ENCODE peak calls at places on chromosomes 13 and 19, in nine cellular contexts. One of them, this sample, is unnamed.

GRCh38 chr19:6226012-6226411 is 53.8 kb downstream of the MLLT1 start:
- DNase-seq in NB4: no peak
- DNase-seq in HCT116: no peak
- DNase-seq in heart left ventricle: no peak
- DNase-seq in lower leg skin: no peak
- DNase-seq in ovary: no peak
- DNase-seq in breast epithelium: no peak
- DNase-seq in Peyer's patch: no peak
- DNase-seq in transverse colon: no peak
- DNase-seq in this sample: no peak

GRCh38 chr13:46908511-46908910 is 11.7 kb upstream of the HTR2A start:
- DNase-seq in NB4: no peak
- DNase-seq in HCT116: no peak
- DNase-seq in heart left ventricle: no peak
- DNase-seq in lower leg skin: no peak
- DNase-seq in ovary: no peak
- DNase-seq in breast epithelium: peak; percentile 34
- DNase-seq in Peyer's patch: no peak
- DNase-seq in transverse colon: no peak
- DNase-seq in this sample: no peak

GRCh38 chr19:19595171-19595701 is 23.3 kb downstream of the PBX4 start:
- DNase-seq in NB4: peak; percentile 79
- DNase-seq in HCT116: no peak
- DNase-seq in heart left ventricle: no peak
- DNase-seq in lower leg skin: peak; percentile 47
- DNase-seq in ovary: no peak
- DNase-seq in breast epithelium: peak; percentile 31
- DNase-seq in Peyer's patch: peak; percentile 56
- DNase-seq in transverse colon: no peak
- DNase-seq in this sample: no peak

GRCh38 chr13:36344173-36344572 is 2.0 kb downstream of the SPART start:
- DNase-seq in NB4: peak; percentile 82
- DNase-seq in HCT116: no peak
- DNase-seq in heart left ventricle: no peak
- DNase-seq in lower leg skin: no peak
- DNase-seq in ovary: no peak
- DNase-seq in breast epithelium: no peak
- DNase-seq in Peyer's patch: no peak
- DNase-seq in transverse colon: peak; percentile 10
- DNase-seq in this sample: no peak

GRCh38 chr19:53577968-53578367 is 40.0 kb downstream of the ZNF331 start:
- DNase-seq in NB4: no peak
- DNase-seq in HCT116: no peak
- DNase-seq in heart left ventricle: no peak
- DNase-seq in lower leg skin: no peak
- DNase-seq in ovary: no peak
- DNase-seq in breast epithelium: no peak
- DNase-seq in Peyer's patch: no peak
- DNase-seq in transverse colon: no peak
- DNase-seq in this sample: no peak

GRCh38 chr19:43519436-43520088 is 7.4 kb downstream of the ETHE1 start:
- DNase-seq in NB4: peak; percentile 79
- DNase-seq in HCT116: peak; percentile 74
- DNase-seq in heart left ventricle: peak; percentile 59
- DNase-seq in lower leg skin: peak; percentile 60
- DNase-seq in ovary: peak; percentile 84
- DNase-seq in breast epithelium: peak; percentile 58
- DNase-seq in Peyer's patch: peak; percentile 93
- DNase-seq in transverse colon: peak; percentile 82
- DNase-seq in this sample: peak; percentile 74

GRCh38 chr13:92842145-92842544 is 384.5 kb upstream of the GPC6 start:
- DNase-seq in NB4: no peak
- DNase-seq in HCT116: no peak
- DNase-seq in heart left ventricle: no peak
- DNase-seq in lower leg skin: no peak
- DNase-seq in ovary: no peak
- DNase-seq in breast epithelium: no peak
- DNase-seq in Peyer's patch: no peak
- DNase-seq in transverse colon: no peak
- DNase-seq in this sample: no peak

GRCh38 chr13:31174018-31174417 is 12.3 kb upstream of the HSPH1 start:
- DNase-seq in NB4: no peak
- DNase-seq in HCT116: no peak
- DNase-seq in heart left ventricle: no peak
- DNase-seq in lower leg skin: no peak
- DNase-seq in ovary: no peak
- DNase-seq in breast epithelium: no peak
- DNase-seq in Peyer's patch: no peak
- DNase-seq in transverse colon: no peak
- DNase-seq in this sample: no peak

GRCh38 chr13:38202730-38203129 is 146.9 kb upstream of the UFM1 start:
- DNase-seq in NB4: no peak
- DNase-seq in HCT116: no peak
- DNase-seq in heart left ventricle: no peak
- DNase-seq in lower leg skin: no peak
- DNase-seq in ovary: no peak
- DNase-seq in breast epithelium: no peak
- DNase-seq in Peyer's patch: no peak
- DNase-seq in transverse colon: no peak
- DNase-seq in this sample: no peak

DNA sequence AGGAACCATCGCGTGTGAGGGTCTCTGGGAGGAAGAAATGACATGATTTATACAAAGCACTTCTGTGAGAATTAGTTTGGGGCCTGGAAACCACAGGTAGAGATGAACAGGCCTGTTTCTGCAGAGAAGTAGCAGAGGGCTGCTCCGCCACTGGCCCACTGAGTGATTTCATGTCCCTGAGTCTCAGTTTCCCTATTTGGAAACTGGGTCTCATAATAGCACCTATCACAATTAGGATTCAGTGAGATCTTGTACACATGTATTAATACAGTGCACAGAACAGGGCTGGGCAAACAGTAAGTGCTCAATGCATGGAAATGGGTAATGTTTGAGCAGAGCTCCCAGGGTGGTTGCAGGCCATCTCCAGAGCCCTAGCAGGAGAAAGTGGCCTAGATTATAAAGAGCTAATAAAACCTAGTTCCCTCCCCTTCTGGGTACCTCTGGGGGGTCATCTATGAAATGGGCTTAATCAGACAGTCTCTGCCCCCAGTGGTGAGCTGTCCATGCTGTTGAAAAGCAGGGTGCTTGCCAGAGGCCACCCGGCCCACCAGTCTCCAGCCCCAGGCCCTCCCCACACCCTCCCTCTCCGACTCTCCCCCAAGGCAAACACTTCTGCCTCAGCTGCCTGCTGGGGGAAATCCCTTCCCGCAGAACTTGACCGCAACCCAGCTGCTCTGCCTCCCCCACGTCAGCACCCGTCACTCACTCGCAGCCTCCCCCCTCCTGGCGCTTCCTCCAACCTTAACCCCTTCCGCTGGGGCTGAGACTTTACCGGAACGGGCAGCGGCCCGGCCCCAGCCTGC is 4.5 kb downstream of the BCL3 start:
- DNase-seq in NB4: peak; percentile 96
- DNase-seq in HCT116: no peak
- DNase-seq in heart left ventricle: peak; percentile 94
- DNase-seq in lower leg skin: peak; percentile 84
- DNase-seq in ovary: peak; percentile 88
- DNase-seq in breast epithelium: peak; percentile 74
- DNase-seq in Peyer's patch: peak; percentile 97
- DNase-seq in transverse colon: peak; percentile 96
- DNase-seq in this sample: peak; percentile 95
- TF ChIP-seq POLR2A in NB4: no peak
- TF ChIP-seq POLR2A in HCT116: no peak
- TF ChIP-seq POLR2A in heart left ventricle: no peak
- TF ChIP-seq POLR2A in lower leg skin: no peak
- TF ChIP-seq POLR2A in ovary: peak; percentile 21
- TF ChIP-seq POLR2A in breast epithelium: no peak
- TF ChIP-seq POLR2A in Peyer's patch: peak; percentile 7
- TF ChIP-seq POLR2A in transverse colon: peak; percentile 71
- TF ChIP-seq POLR2A in this sample: peak; percentile 71

GRCh38 chr19:48630289-48631036 is 6.7 kb downstream of the DBP start:
- DNase-seq in NB4: peak; percentile 45
- DNase-seq in HCT116: no peak
- DNase-seq in heart left ventricle: peak; percentile 85
- DNase-seq in lower leg skin: no peak
- DNase-seq in ovary: peak; percentile 81
- DNase-seq in breast epithelium: no peak
- DNase-seq in Peyer's patch: peak; percentile 81
- DNase-seq in transverse colon: peak; percentile 82
- DNase-seq in this sample: peak; percentile 87
- TF ChIP-seq CTCF in NB4: no peak
- TF ChIP-seq CTCF in HCT116: no peak
- TF ChIP-seq CTCF in heart left ventricle: peak; percentile 39
- TF ChIP-seq CTCF in lower leg skin: no peak
- TF ChIP-seq CTCF in ovary: no peak
- TF ChIP-seq CTCF in breast epithelium: no peak
- TF ChIP-seq CTCF in Peyer's patch: peak; percentile 24
- TF ChIP-seq CTCF in transverse colon: no peak
- TF ChIP-seq CTCF in this sample: peak; percentile 6

GRCh38 chr19:2274185-2274711 is 7.7 kb downstream of the PEAK3 start:
- DNase-seq in NB4: no peak
- DNase-seq in HCT116: no peak
- DNase-seq in heart left ventricle: no peak
- DNase-seq in lower leg skin: no peak
- DNase-seq in ovary: no peak
- DNase-seq in breast epithelium: no peak
- DNase-seq in Peyer's patch: no peak
- DNase-seq in transverse colon: no peak
- DNase-seq in this sample: no peak
- TF ChIP-seq POLR2A in NB4: no peak
- TF ChIP-seq POLR2A in HCT116: no peak
- TF ChIP-seq POLR2A in heart left ventricle: no peak
- TF ChIP-seq POLR2A in lower leg skin: no peak
- TF ChIP-seq POLR2A in ovary: no peak
- TF ChIP-seq POLR2A in breast epithelium: no peak
- TF ChIP-seq POLR2A in Peyer's patch: no peak
- TF ChIP-seq POLR2A in transverse colon: no peak
- TF ChIP-seq POLR2A in this sample: no peak

GRCh38 chr13:24625324-24625723 is 54.9 kb upstream of the ATP12A start:
- DNase-seq in NB4: peak; percentile 56
- DNase-seq in HCT116: no peak
- DNase-seq in heart left ventricle: no peak
- DNase-seq in lower leg skin: no peak
- DNase-seq in ovary: no peak
- DNase-seq in breast epithelium: no peak
- DNase-seq in Peyer's patch: no peak
- DNase-seq in transverse colon: no peak
- DNase-seq in this sample: no peak
- TF ChIP-seq CTCF in NB4: no peak
- TF ChIP-seq CTCF in HCT116: no peak
- TF ChIP-seq CTCF in heart left ventricle: no peak
- TF ChIP-seq CTCF in lower leg skin: no peak
- TF ChIP-seq CTCF in ovary: no peak
- TF ChIP-seq CTCF in breast epithelium: no peak
- TF ChIP-seq CTCF in Peyer's patch: peak; percentile 15
- TF ChIP-seq CTCF in transverse colon: no peak
- TF ChIP-seq CTCF in this sample: peak; percentile 10

GRCh38 chr19:3132971-3133792 is 2.7 kb upstream of the GNA15 start:
- DNase-seq in NB4: peak; percentile 92
- DNase-seq in HCT116: no peak
- DNase-seq in heart left ventricle: no peak
- DNase-seq in lower leg skin: peak; percentile 45
- DNase-seq in ovary: no peak
- DNase-seq in breast epithelium: no peak
- DNase-seq in Peyer's patch: peak; percentile 68
- DNase-seq in transverse colon: peak; percentile 47
- DNase-seq in this sample: no peak
- TF ChIP-seq POLR2A in NB4: no peak
- TF ChIP-seq POLR2A in HCT116: no peak
- TF ChIP-seq POLR2A in heart left ventricle: no peak
- TF ChIP-seq POLR2A in lower leg skin: no peak
- TF ChIP-seq POLR2A in ovary: no peak
- TF ChIP-seq POLR2A in breast epithelium: no peak
- TF ChIP-seq POLR2A in Peyer's patch: no peak
- TF ChIP-seq POLR2A in transverse colon: no peak
- TF ChIP-seq POLR2A in this sample: no peak